ENCODE peak calls at places on chromosomes 13 and 19, in eight cellular contexts. P is NCI-H1694; A is RPMI7951; C is left ventricle myocardium superior; D is activated T-helper 1 cell treated with anti-CD3 and anti-CD28 coated beads, Interleukin-12 subunit alpha, Interleukin-12 subunit beta, Interleukin-2, Interleukin-4 antibody, amounts not matched to agents 30 ng/mL and 10 ng/mL and 1 ng/mL, durations not matched to agents 14 hours and 24 hours and 36 hours; X is caudate nucleus; Q is T-helper 2 cell; K is tibial nerve. J is an unnamed sample.

GRCh38 chr19:35775298-35776101 is at the start of gene ARHGAP33:
- DNase-seq in P (peak), A (peak), C (peak), D (peak), X (peak), Q (peak), K (peak), J (peak)

GRCh38 chr19:11191273-11191755 is 6.0 kb downstream of the KANK2 start:
- DNase-seq in P (no peak), A (peak), C (peak), D (no peak), X (no peak), Q (no peak), K (peak), J (peak)

GRCh38 chr13:27280009-27280646 is 9.5 kb downstream of the RASL11A start:
- DNase-seq in P (no peak), A (peak), C (no peak), D (no peak), X (no peak), Q (no peak), K (no peak), J (no peak)

GRCh38 chr19:49851456-49852259 is 699 bp downstream of the PTOV1 start:
- DNase-seq in P (no peak), A (no peak), C (peak), D (no peak), X (no peak), Q (no peak), K (no peak), J (no peak)

GRCh38 chr13:26784704-26785639 is 24.4 kb upstream of the GPR12 start:
- DNase-seq in P (no peak), A (no peak), C (no peak), D (no peak), X (no peak), Q (peak), K (no peak), J (no peak)

GRCh38 chr13:108947551-108948030 is 318.2 kb downstream of the MYO16 start:
- DNase-seq in P (no peak), A (no peak), C (peak), D (no peak), X (no peak), Q (no peak), K (peak), J (no peak)

GRCh38 chr13:49082653-49083536 is 107.2 kb downstream of the FNDC3A start:
- DNase-seq in P (no peak), A (peak), C (no peak), D (no peak), X (no peak), Q (no peak), K (no peak), J (no peak)

GRCh38 chr13:30107536-30108136 is 199.7 kb downstream of the KATNAL1 start:
- DNase-seq in P (no peak), A (peak), C (no peak), D (no peak), X (no peak), Q (no peak), K (no peak), J (peak)

GRCh38 chr13:30486230-30487074 is 20.7 kb upstream of the HMGB1 start:
- DNase-seq in P (no peak), A (peak), C (no peak), D (no peak), X (no peak), Q (no peak), K (no peak), J (no peak)

J was measured in RCC 7860.